ENCODE peak calls at places on chromosomes 13 and 19, in eight cellular contexts. One of them, this sample, is unnamed.

GRCh38 chr13:71875823-71876222 is 8.8 kb upstream of the DACH1 start:
- DNase-seq in small intestine: no peak
- DNase-seq in Panc1: no peak
- DNase-seq in right atrium auricular region: no peak
- DNase-seq in fibroblast of mammary gland: no peak
- DNase-seq in K562: no peak
- DNase-seq in neural progenitor cell: no peak
- DNase-seq in fibroblast of the aortic adventitia: no peak
- DNase-seq in this sample: no peak

GRCh38 chr13:34869737-34870136 is 72.3 kb upstream of the NBEA start:
- DNase-seq in neural progenitor cell: peak; percentile 20
- DNase-seq in fibroblast of the aortic adventitia: no peak
- DNase-seq in K562: no peak
- DNase-seq in small intestine: no peak
- DNase-seq in fibroblast of mammary gland: no peak
- DNase-seq in Panc1: no peak
- DNase-seq in right atrium auricular region: no peak
- DNase-seq in this sample: no peak

GRCh38 chr19:13629687-13630357 is 123.5 kb upstream of the CACNA1A start:
- DNase-seq in Panc1: no peak
- DNase-seq in fibroblast of mammary gland: peak; percentile 92
- DNase-seq in fibroblast of the aortic adventitia: peak; percentile 57
- DNase-seq in K562: no peak
- DNase-seq in neural progenitor cell: no peak
- DNase-seq in small intestine: no peak
- DNase-seq in right atrium auricular region: no peak
- DNase-seq in this sample: no peak

GRCh38 chr13:26821766-26822165 is 61.2 kb upstream of the GPR12 start:
- DNase-seq in fibroblast of mammary gland: no peak
- DNase-seq in neural progenitor cell: no peak
- DNase-seq in small intestine: no peak
- DNase-seq in Panc1: no peak
- DNase-seq in K562: peak; percentile 1
- DNase-seq in fibroblast of the aortic adventitia: no peak
- DNase-seq in right atrium auricular region: peak; percentile 16
- DNase-seq in this sample: no peak

GRCh38 chr13:20873348-20873747 is 29.2 kb downstream of the XPO4 start:
- DNase-seq in neural progenitor cell: peak; percentile 63
- DNase-seq in fibroblast of the aortic adventitia: peak; percentile 63
- DNase-seq in fibroblast of mammary gland: peak; percentile 76
- DNase-seq in right atrium auricular region: no peak
- DNase-seq in K562: no peak
- DNase-seq in small intestine: no peak
- DNase-seq in Panc1: no peak
- DNase-seq in this sample: peak; percentile 22

GRCh38 chr19:2923510-2923909 is 21.3 kb downstream of the ZNF77 start:
- DNase-seq in right atrium auricular region: no peak
- DNase-seq in fibroblast of mammary gland: peak; percentile 86
- DNase-seq in fibroblast of the aortic adventitia: peak; percentile 90
- DNase-seq in K562: no peak
- DNase-seq in small intestine: no peak
- DNase-seq in Panc1: no peak
- DNase-seq in neural progenitor cell: no peak
- DNase-seq in this sample: peak; percentile 59

GRCh38 chr13:51125495-51126226 is 14.6 kb upstream of the C13orf42 start:
- DNase-seq in Panc1: peak; percentile 36
- DNase-seq in right atrium auricular region: no peak
- DNase-seq in small intestine: peak; percentile 63
- DNase-seq in fibroblast of the aortic adventitia: peak; percentile 62
- DNase-seq in K562: peak; percentile 55
- DNase-seq in neural progenitor cell: peak; percentile 85
- DNase-seq in fibroblast of mammary gland: peak; percentile 62
- DNase-seq in this sample: peak; percentile 23

GRCh38 chr13:67273001-67273400 is 42.9 kb upstream of the PCDH9 start:
- DNase-seq in right atrium auricular region: no peak
- DNase-seq in fibroblast of mammary gland: peak; percentile 61
- DNase-seq in small intestine: no peak
- DNase-seq in neural progenitor cell: no peak
- DNase-seq in fibroblast of the aortic adventitia: peak; percentile 67
- DNase-seq in Panc1: no peak
- DNase-seq in K562: no peak
- DNase-seq in this sample: no peak

GRCh38 chr13:26616126-26616525 is 58.6 kb downstream of the WASF3 start:
- DNase-seq in right atrium auricular region: no peak
- DNase-seq in Panc1: no peak
- DNase-seq in neural progenitor cell: no peak
- DNase-seq in small intestine: no peak
- DNase-seq in fibroblast of mammary gland: peak; percentile 78
- DNase-seq in K562: no peak
- DNase-seq in fibroblast of the aortic adventitia: peak; percentile 68
- DNase-seq in this sample: peak; percentile 28

DNA sequence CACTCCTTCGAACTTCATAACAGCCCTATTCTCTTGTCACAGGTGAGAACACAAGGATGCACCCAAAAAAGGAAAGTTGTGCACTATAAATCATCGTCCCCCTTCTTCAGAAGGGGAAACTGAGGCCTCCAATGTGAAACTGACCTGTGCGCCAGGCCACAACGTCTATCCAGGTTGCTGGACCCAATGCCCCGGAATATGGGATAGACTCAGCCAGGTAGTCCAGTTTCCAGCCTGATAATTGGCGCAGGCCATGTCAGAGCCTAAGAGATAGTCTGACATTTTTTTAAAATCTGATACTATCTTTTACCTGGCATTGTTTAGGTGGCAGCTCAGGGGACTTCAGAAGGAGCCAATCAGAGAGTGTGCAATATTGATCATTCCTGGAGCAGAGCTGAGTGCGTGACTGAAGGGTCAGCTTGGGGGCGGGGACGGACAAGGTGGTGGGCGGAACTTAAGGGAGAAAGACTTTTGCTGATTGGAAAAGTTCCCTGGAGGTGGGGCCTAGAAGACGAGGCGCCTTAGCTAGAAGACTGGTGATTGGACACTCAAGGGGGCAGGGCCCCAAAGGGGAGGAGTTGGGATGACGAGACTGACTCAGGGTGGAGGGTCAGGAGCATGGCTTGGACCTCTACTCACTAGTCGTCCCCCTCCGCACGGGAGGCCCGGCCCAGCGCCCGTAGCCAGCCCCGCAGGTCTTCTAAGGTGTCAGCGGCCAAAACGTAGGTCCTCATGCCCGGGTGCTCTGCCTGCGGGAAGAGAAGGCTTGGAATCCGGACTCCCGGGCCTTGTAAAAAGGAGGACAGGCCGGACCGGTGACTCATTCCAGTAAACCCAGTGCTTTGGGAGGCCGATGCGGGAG is 8.5 kb downstream of the PLEKHA4 start:
- DNase-seq in small intestine: no peak
- DNase-seq in fibroblast of mammary gland: no peak
- DNase-seq in fibroblast of the aortic adventitia: no peak
- DNase-seq in right atrium auricular region: no peak
- DNase-seq in K562: peak; percentile 99
- DNase-seq in neural progenitor cell: peak; percentile 37
- DNase-seq in Panc1: no peak
- DNase-seq in this sample: no peak
- H3K4me3 ChIP-seq in small intestine: no peak overlapping the region
- H3K4me3 ChIP-seq in fibroblast of mammary gland: no peak overlapping the region
- H3K4me3 ChIP-seq in fibroblast of the aortic adventitia: no peak overlapping the region
- H3K4me3 ChIP-seq in right atrium auricular region: no peak overlapping the region
- H3K4me3 ChIP-seq in K562: peak overlapping the region; percentile 58
- H3K4me3 ChIP-seq in neural progenitor cell: no peak overlapping the region
- H3K4me3 ChIP-seq in Panc1: no peak overlapping the region
- H3K4me3 ChIP-seq in this sample: no peak overlapping the region

GRCh38 chr19:18506545-18506944 is 15.3 kb downstream of the ELL start:
- DNase-seq in fibroblast of mammary gland: no peak
- DNase-seq in small intestine: no peak
- DNase-seq in neural progenitor cell: no peak
- DNase-seq in fibroblast of the aortic adventitia: no peak
- DNase-seq in K562: no peak
- DNase-seq in Panc1: no peak
- DNase-seq in right atrium auricular region: no peak
- DNase-seq in this sample: no peak
- H3K4me3 ChIP-seq in fibroblast of mammary gland: no peak overlapping the region
- H3K4me3 ChIP-seq in small intestine: no peak overlapping the region
- H3K4me3 ChIP-seq in neural progenitor cell: no peak overlapping the region
- H3K4me3 ChIP-seq in fibroblast of the aortic adventitia: no peak overlapping the region
- H3K4me3 ChIP-seq in K562: no peak overlapping the region
- H3K4me3 ChIP-seq in Panc1: no peak overlapping the region
- H3K4me3 ChIP-seq in right atrium auricular region: no peak overlapping the region
- H3K4me3 ChIP-seq in this sample: no peak overlapping the region

GRCh38 chr13:52450012-52450792 is at the start of gene VPS36:
- DNase-seq in fibroblast of mammary gland: peak; percentile 91
- DNase-seq in small intestine: peak; percentile 95
- DNase-seq in fibroblast of the aortic adventitia: peak; percentile 92
- DNase-seq in right atrium auricular region: peak; percentile 94
- DNase-seq in neural progenitor cell: peak; percentile 98
- DNase-seq in Panc1: peak; percentile 60
- DNase-seq in K562: peak; percentile 95
- DNase-seq in this sample: peak; percentile 85

GRCh38 chr13:52447815-52448552 is 2.5 kb downstream of the VPS36 start:
- DNase-seq in right atrium auricular region: no peak
- DNase-seq in fibroblast of the aortic adventitia: no peak
- DNase-seq in small intestine: no peak
- DNase-seq in K562: peak; percentile 11
- DNase-seq in Panc1: no peak
- DNase-seq in neural progenitor cell: peak; percentile 42
- DNase-seq in fibroblast of mammary gland: no peak
- DNase-seq in this sample: no peak

GRCh38 chr13:52449323-52450011 is 967 bp downstream of the VPS36 start:
- DNase-seq in K562: no peak
- DNase-seq in right atrium auricular region: no peak
- DNase-seq in Panc1: no peak
- DNase-seq in small intestine: peak; percentile 75
- DNase-seq in fibroblast of mammary gland: no peak
- DNase-seq in fibroblast of the aortic adventitia: no peak
- DNase-seq in neural progenitor cell: no peak
- DNase-seq in this sample: no peak

GRCh38 chr13:52452470-52452869 is 2.0 kb upstream of the VPS36 start:
- DNase-seq in Panc1: no peak
- DNase-seq in fibroblast of the aortic adventitia: no peak
- DNase-seq in right atrium auricular region: no peak
- DNase-seq in K562: no peak
- DNase-seq in fibroblast of mammary gland: no peak
- DNase-seq in neural progenitor cell: no peak
- DNase-seq in small intestine: no peak
- DNase-seq in this sample: no peak

DNA sequence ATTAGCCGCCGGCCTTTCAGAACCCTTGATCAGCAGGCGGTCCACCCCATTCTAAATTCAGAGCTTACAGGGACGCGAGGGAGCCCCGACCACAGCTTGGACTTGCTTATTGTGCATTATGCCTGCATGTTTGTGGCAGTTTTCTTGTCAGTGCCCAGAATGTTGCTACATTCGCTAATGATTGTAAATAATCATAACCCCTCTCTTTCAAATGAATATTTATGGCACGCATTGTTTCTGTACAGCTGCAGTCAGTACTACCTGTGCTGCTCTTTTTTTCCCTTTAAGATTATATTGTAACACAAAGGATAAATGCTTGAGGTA is 321 bp upstream of the VPS36 start:
- DNase-seq in Panc1: no peak
- DNase-seq in K562: no peak
- DNase-seq in neural progenitor cell: no peak
- DNase-seq in right atrium auricular region: no peak
- DNase-seq in fibroblast of the aortic adventitia: no peak
- DNase-seq in fibroblast of mammary gland: no peak
- DNase-seq in small intestine: no peak
- DNase-seq in this sample: no peak
- H3K4me3 ChIP-seq in Panc1: peak overlapping the region; percentile 49
- H3K4me3 ChIP-seq in K562: no peak overlapping the region
- H3K4me3 ChIP-seq in neural progenitor cell: peak overlapping the region; percentile 78
- H3K4me3 ChIP-seq in right atrium auricular region: no peak overlapping the region
- H3K4me3 ChIP-seq in fibroblast of the aortic adventitia: peak overlapping the region; percentile 53
- H3K4me3 ChIP-seq in fibroblast of mammary gland: peak overlapping the region; percentile 26
- H3K4me3 ChIP-seq in small intestine: no peak overlapping the region
- H3K4me3 ChIP-seq in this sample: peak overlapping the region; percentile 21

GRCh38 chr19:56837892-56838679 is 2.4 kb downstream of the PEG3 start:
- DNase-seq in right atrium auricular region: peak; percentile 77
- DNase-seq in Panc1: no peak
- DNase-seq in fibroblast of the aortic adventitia: no peak
- DNase-seq in fibroblast of mammary gland: peak; percentile 39
- DNase-seq in small intestine: no peak
- DNase-seq in K562: no peak
- DNase-seq in neural progenitor cell: no peak
- DNase-seq in this sample: no peak

GRCh38 chr19:56836059-56836458 is 4.5 kb downstream of the PEG3 start:
- DNase-seq in K562: no peak
- DNase-seq in neural progenitor cell: no peak
- DNase-seq in fibroblast of mammary gland: no peak
- DNase-seq in Panc1: no peak
- DNase-seq in fibroblast of the aortic adventitia: no peak
- DNase-seq in small intestine: no peak
- DNase-seq in right atrium auricular region: no peak
- DNase-seq in this sample: no peak

GRCh38 chr19:56837004-56837403 is 3.5 kb downstream of the PEG3 start:
- DNase-seq in small intestine: no peak
- DNase-seq in fibroblast of mammary gland: no peak
- DNase-seq in neural progenitor cell: no peak
- DNase-seq in K562: no peak
- DNase-seq in Panc1: no peak
- DNase-seq in fibroblast of the aortic adventitia: no peak
- DNase-seq in right atrium auricular region: no peak
- DNase-seq in this sample: no peak

GRCh38 chr19:56838680-56838929 is 1.9 kb downstream of the PEG3 start:
- DNase-seq in Panc1: no peak
- DNase-seq in K562: no peak
- DNase-seq in fibroblast of the aortic adventitia: no peak
- DNase-seq in small intestine: no peak
- DNase-seq in fibroblast of mammary gland: no peak
- DNase-seq in neural progenitor cell: no peak
- DNase-seq in right atrium auricular region: no peak
- DNase-seq in this sample: no peak

GRCh38 chr19:56837492-56837891 is 3.0 kb downstream of the PEG3 start:
- DNase-seq in fibroblast of mammary gland: peak; percentile 45
- DNase-seq in small intestine: no peak
- DNase-seq in K562: no peak
- DNase-seq in fibroblast of the aortic adventitia: no peak
- DNase-seq in Panc1: no peak
- DNase-seq in right atrium auricular region: peak; percentile 82
- DNase-seq in neural progenitor cell: no peak
- DNase-seq in this sample: no peak
- H3K4me3 ChIP-seq in fibroblast of mammary gland: peak overlapping the region; percentile 40
- H3K4me3 ChIP-seq in small intestine: no peak overlapping the region
- H3K4me3 ChIP-seq in K562: no peak overlapping the region
- H3K4me3 ChIP-seq in fibroblast of the aortic adventitia: no peak overlapping the region
- H3K4me3 ChIP-seq in Panc1: no peak overlapping the region
- H3K4me3 ChIP-seq in right atrium auricular region: peak overlapping the region; percentile 49
- H3K4me3 ChIP-seq in neural progenitor cell: no peak overlapping the region
- H3K4me3 ChIP-seq in this sample: peak overlapping the region; percentile 41

DNA sequence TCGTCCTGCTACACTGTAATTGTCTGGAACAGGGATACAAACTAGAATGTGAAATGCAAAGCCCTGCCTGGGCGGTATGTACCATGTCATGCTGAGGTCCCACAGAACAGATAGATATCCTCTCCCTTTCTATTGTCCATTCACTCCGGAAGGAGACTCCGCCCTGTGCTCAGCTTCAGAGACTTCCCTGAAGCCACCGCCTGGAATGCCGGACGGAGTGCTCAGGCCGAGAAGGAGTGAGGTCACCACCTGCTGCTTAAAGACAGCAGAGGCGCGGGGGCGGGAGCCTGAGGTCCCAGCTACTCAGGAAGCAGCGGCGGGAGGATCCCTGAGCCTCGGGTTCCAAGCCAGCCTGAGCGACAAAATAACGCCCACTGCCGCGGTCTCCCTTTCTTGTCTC is 890 bp upstream of the ZNF611 start:
- DNase-seq in Panc1: no peak
- DNase-seq in K562: no peak
- DNase-seq in fibroblast of mammary gland: peak; percentile 74
- DNase-seq in right atrium auricular region: peak; percentile 83
- DNase-seq in neural progenitor cell: peak; percentile 90
- DNase-seq in small intestine: no peak
- DNase-seq in fibroblast of the aortic adventitia: peak; percentile 14
- DNase-seq in this sample: no peak
- H3K4me3 ChIP-seq in Panc1: no peak overlapping the region
- H3K4me3 ChIP-seq in K562: no peak overlapping the region
- H3K4me3 ChIP-seq in fibroblast of mammary gland: no peak overlapping the region
- H3K4me3 ChIP-seq in right atrium auricular region: no peak overlapping the region
- H3K4me3 ChIP-seq in neural progenitor cell: peak overlapping the region; percentile 76
- H3K4me3 ChIP-seq in small intestine: no peak overlapping the region
- H3K4me3 ChIP-seq in fibroblast of the aortic adventitia: no peak overlapping the region
- H3K4me3 ChIP-seq in this sample: no peak overlapping the region

This sample was measured in astrocyte of the cerebellum.